ENCODE peak calls at places on chromosomes 12 and 14, in six cellular contexts. One of them, this sample, is unnamed.

GRCh38 chr12:116736962-116737773 is 701 bp downstream of the SPRING1 start:
- DNase-seq in stimulated activated CD4-positive, alpha-beta T cell treated with anti-CD3 and anti-CD28 coated beads, Interleukin-15, amount 100 ng/mL, for 1 hour: no peak
- DNase-seq in lower leg skin: no peak
- DNase-seq in central memory CD8-positive, alpha-beta T cell: no peak
- DNase-seq in neural crest cell: no peak
- DNase-seq in GM04504: no peak
- DNase-seq in this sample: no peak

GRCh38 chr14:92914087-92914656 is 8.8 kb upstream of the CHGA start:
- DNase-seq in stimulated activated CD4-positive, alpha-beta T cell treated with anti-CD3 and anti-CD28 coated beads, Interleukin-15, amount 100 ng/mL, for 1 hour: no peak
- DNase-seq in central memory CD8-positive, alpha-beta T cell: no peak
- DNase-seq in GM04504: peak
- DNase-seq in neural crest cell: peak
- DNase-seq in lower leg skin: no peak
- DNase-seq in this sample: no peak

GRCh38 chr12:85157023-85157626 is 121.0 kb downstream of the LRRIQ1 start:
- DNase-seq in central memory CD8-positive, alpha-beta T cell: no peak
- DNase-seq in neural crest cell: no peak
- DNase-seq in GM04504: no peak
- DNase-seq in lower leg skin: no peak
- DNase-seq in stimulated activated CD4-positive, alpha-beta T cell treated with anti-CD3 and anti-CD28 coated beads, Interleukin-15, amount 100 ng/mL, for 1 hour: no peak
- DNase-seq in this sample: no peak

GRCh38 chr12:110739894-110740293 is 2.8 kb downstream of the PPP1CC start:
- DNase-seq in lower leg skin: no peak
- DNase-seq in neural crest cell: no peak
- DNase-seq in central memory CD8-positive, alpha-beta T cell: no peak
- DNase-seq in stimulated activated CD4-positive, alpha-beta T cell treated with anti-CD3 and anti-CD28 coated beads, Interleukin-15, amount 100 ng/mL, for 1 hour: no peak
- DNase-seq in GM04504: no peak
- DNase-seq in this sample: no peak

GRCh38 chr12:121277367-121277744 is 19.2 kb downstream of the CAMKK2 start:
- DNase-seq in central memory CD8-positive, alpha-beta T cell: no peak
- DNase-seq in lower leg skin: no peak
- DNase-seq in neural crest cell: no peak
- DNase-seq in stimulated activated CD4-positive, alpha-beta T cell treated with anti-CD3 and anti-CD28 coated beads, Interleukin-15, amount 100 ng/mL, for 1 hour: no peak
- DNase-seq in GM04504: no peak
- DNase-seq in this sample: no peak

GRCh38 chr12:90122716-90123115 is 414.1 kb upstream of the ATP2B1 start:
- DNase-seq in lower leg skin: no peak
- DNase-seq in central memory CD8-positive, alpha-beta T cell: no peak
- DNase-seq in GM04504: no peak
- DNase-seq in neural crest cell: no peak
- DNase-seq in stimulated activated CD4-positive, alpha-beta T cell treated with anti-CD3 and anti-CD28 coated beads, Interleukin-15, amount 100 ng/mL, for 1 hour: no peak
- DNase-seq in this sample: no peak

GRCh38 chr14:69643430-69644200 is 32.2 kb downstream of the SUSD6 start:
- DNase-seq in lower leg skin: peak
- DNase-seq in stimulated activated CD4-positive, alpha-beta T cell treated with anti-CD3 and anti-CD28 coated beads, Interleukin-15, amount 100 ng/mL, for 1 hour: peak
- DNase-seq in central memory CD8-positive, alpha-beta T cell: no peak
- DNase-seq in neural crest cell: no peak
- DNase-seq in GM04504: no peak
- DNase-seq in this sample: no peak

GRCh38 chr12:89484470-89484869 is 40.1 kb downstream of the GALNT4 start:
- DNase-seq in central memory CD8-positive, alpha-beta T cell: no peak
- DNase-seq in GM04504: no peak
- DNase-seq in stimulated activated CD4-positive, alpha-beta T cell treated with anti-CD3 and anti-CD28 coated beads, Interleukin-15, amount 100 ng/mL, for 1 hour: no peak
- DNase-seq in lower leg skin: no peak
- DNase-seq in neural crest cell: no peak
- DNase-seq in this sample: no peak

GRCh38 chr14:61925043-61925442 is 162.8 kb downstream of the SNAPC1 start:
- DNase-seq in stimulated activated CD4-positive, alpha-beta T cell treated with anti-CD3 and anti-CD28 coated beads, Interleukin-15, amount 100 ng/mL, for 1 hour: no peak
- DNase-seq in lower leg skin: no peak
- DNase-seq in neural crest cell: no peak
- DNase-seq in GM04504: no peak
- DNase-seq in central memory CD8-positive, alpha-beta T cell: no peak
- DNase-seq in this sample: no peak

GRCh38 chr12:124289634-124290600 is 5.0 kb upstream of the RFLNA start:
- DNase-seq in central memory CD8-positive, alpha-beta T cell: no peak
- DNase-seq in stimulated activated CD4-positive, alpha-beta T cell treated with anti-CD3 and anti-CD28 coated beads, Interleukin-15, amount 100 ng/mL, for 1 hour: no peak
- DNase-seq in lower leg skin: no peak
- DNase-seq in GM04504: peak
- DNase-seq in neural crest cell: no peak
- DNase-seq in this sample: no peak

GRCh38 chr12:24255920-24256635 is 306.6 kb upstream of the SOX5 start:
- DNase-seq in stimulated activated CD4-positive, alpha-beta T cell treated with anti-CD3 and anti-CD28 coated beads, Interleukin-15, amount 100 ng/mL, for 1 hour: no peak
- DNase-seq in central memory CD8-positive, alpha-beta T cell: no peak
- DNase-seq in neural crest cell: no peak
- DNase-seq in GM04504: no peak
- DNase-seq in lower leg skin: no peak
- DNase-seq in this sample: no peak

GRCh38 chr12:28574746-28575592 is 384.7 kb downstream of the CCDC91 start:
- DNase-seq in central memory CD8-positive, alpha-beta T cell: no peak
- DNase-seq in GM04504: no peak
- DNase-seq in neural crest cell: no peak
- DNase-seq in stimulated activated CD4-positive, alpha-beta T cell treated with anti-CD3 and anti-CD28 coated beads, Interleukin-15, amount 100 ng/mL, for 1 hour: no peak
- DNase-seq in lower leg skin: no peak
- DNase-seq in this sample: no peak

GRCh38 chr12:92928431-92928961 is 599 bp downstream of the EEA1 start:
- DNase-seq in stimulated activated CD4-positive, alpha-beta T cell treated with anti-CD3 and anti-CD28 coated beads, Interleukin-15, amount 100 ng/mL, for 1 hour: peak
- DNase-seq in central memory CD8-positive, alpha-beta T cell: peak
- DNase-seq in neural crest cell: peak
- DNase-seq in lower leg skin: peak
- DNase-seq in GM04504: no peak
- DNase-seq in this sample: no peak

GRCh38 chr14:51652168-51653095 is 722 bp downstream of the FRMD6 start:
- DNase-seq in GM04504: no peak
- DNase-seq in central memory CD8-positive, alpha-beta T cell: no peak
- DNase-seq in neural crest cell: no peak
- DNase-seq in stimulated activated CD4-positive, alpha-beta T cell treated with anti-CD3 and anti-CD28 coated beads, Interleukin-15, amount 100 ng/mL, for 1 hour: no peak
- DNase-seq in lower leg skin: peak
- DNase-seq in this sample: no peak

GRCh38 chr14:89221109-89221508 is 195.9 kb downstream of the FOXN3 start:
- DNase-seq in neural crest cell: no peak
- DNase-seq in lower leg skin: no peak
- DNase-seq in GM04504: peak
- DNase-seq in stimulated activated CD4-positive, alpha-beta T cell treated with anti-CD3 and anti-CD28 coated beads, Interleukin-15, amount 100 ng/mL, for 1 hour: no peak
- DNase-seq in central memory CD8-positive, alpha-beta T cell: no peak
- DNase-seq in this sample: peak

GRCh38 chr14:101878222-101879211 is 85.9 kb upstream of the DYNC1H1 start:
- DNase-seq in stimulated activated CD4-positive, alpha-beta T cell treated with anti-CD3 and anti-CD28 coated beads, Interleukin-15, amount 100 ng/mL, for 1 hour: no peak
- DNase-seq in central memory CD8-positive, alpha-beta T cell: no peak
- DNase-seq in neural crest cell: no peak
- DNase-seq in lower leg skin: no peak
- DNase-seq in GM04504: no peak
- DNase-seq in this sample: no peak

GRCh38 chr14:104357689-104358527 is 219.5 kb downstream of the KIF26A start:
- DNase-seq in central memory CD8-positive, alpha-beta T cell: no peak
- DNase-seq in neural crest cell: no peak
- DNase-seq in GM04504: no peak
- DNase-seq in stimulated activated CD4-positive, alpha-beta T cell treated with anti-CD3 and anti-CD28 coated beads, Interleukin-15, amount 100 ng/mL, for 1 hour: no peak
- DNase-seq in lower leg skin: no peak
- DNase-seq in this sample: no peak

GRCh38 chr12:131415781-131416180 is 295.1 kb upstream of the SFSWAP start:
- DNase-seq in central memory CD8-positive, alpha-beta T cell: no peak
- DNase-seq in neural crest cell: no peak
- DNase-seq in lower leg skin: no peak
- DNase-seq in GM04504: no peak
- DNase-seq in stimulated activated CD4-positive, alpha-beta T cell treated with anti-CD3 and anti-CD28 coated beads, Interleukin-15, amount 100 ng/mL, for 1 hour: no peak
- DNase-seq in this sample: no peak

GRCh38 chr12:123267991-123268843 is 3.4 kb downstream of the CDK2AP1 start:
- DNase-seq in GM04504: no peak
- DNase-seq in central memory CD8-positive, alpha-beta T cell: no peak
- DNase-seq in lower leg skin: no peak
- DNase-seq in stimulated activated CD4-positive, alpha-beta T cell treated with anti-CD3 and anti-CD28 coated beads, Interleukin-15, amount 100 ng/mL, for 1 hour: no peak
- DNase-seq in neural crest cell: no peak
- DNase-seq in this sample: no peak

GRCh38 chr12:106027286-106027685 is 111.5 kb downstream of the NUAK1 start:
- DNase-seq in GM04504: no peak
- DNase-seq in stimulated activated CD4-positive, alpha-beta T cell treated with anti-CD3 and anti-CD28 coated beads, Interleukin-15, amount 100 ng/mL, for 1 hour: no peak
- DNase-seq in central memory CD8-positive, alpha-beta T cell: no peak
- DNase-seq in lower leg skin: no peak
- DNase-seq in neural crest cell: no peak
- DNase-seq in this sample: no peak

GRCh38 chr12:21764950-21765349 is 9.6 kb downstream of the KCNJ8 start:
- DNase-seq in neural crest cell: no peak
- DNase-seq in lower leg skin: no peak
- DNase-seq in central memory CD8-positive, alpha-beta T cell: no peak
- DNase-seq in stimulated activated CD4-positive, alpha-beta T cell treated with anti-CD3 and anti-CD28 coated beads, Interleukin-15, amount 100 ng/mL, for 1 hour: no peak
- DNase-seq in GM04504: no peak
- DNase-seq in this sample: no peak

GRCh38 chr12:58443981-58444371 is 476.3 kb downstream of the LRIG3 start:
- DNase-seq in GM04504: no peak
- DNase-seq in neural crest cell: no peak
- DNase-seq in lower leg skin: no peak
- DNase-seq in central memory CD8-positive, alpha-beta T cell: no peak
- DNase-seq in stimulated activated CD4-positive, alpha-beta T cell treated with anti-CD3 and anti-CD28 coated beads, Interleukin-15, amount 100 ng/mL, for 1 hour: no peak
- DNase-seq in this sample: no peak

GRCh38 chr12:89494411-89495231 is 30.0 kb downstream of the GALNT4 start:
- DNase-seq in neural crest cell: no peak
- DNase-seq in lower leg skin: no peak
- DNase-seq in stimulated activated CD4-positive, alpha-beta T cell treated with anti-CD3 and anti-CD28 coated beads, Interleukin-15, amount 100 ng/mL, for 1 hour: peak
- DNase-seq in central memory CD8-positive, alpha-beta T cell: no peak
- DNase-seq in GM04504: peak
- DNase-seq in this sample: no peak

GRCh38 chr14:85564841-85565527 is 35.0 kb downstream of the FLRT2 start:
- DNase-seq in stimulated activated CD4-positive, alpha-beta T cell treated with anti-CD3 and anti-CD28 coated beads, Interleukin-15, amount 100 ng/mL, for 1 hour: no peak
- DNase-seq in GM04504: no peak
- DNase-seq in neural crest cell: no peak
- DNase-seq in central memory CD8-positive, alpha-beta T cell: no peak
- DNase-seq in lower leg skin: no peak
- DNase-seq in this sample: no peak

GRCh38 chr12:124273630-124274029 is 21.3 kb upstream of the RFLNA start:
- DNase-seq in neural crest cell: peak
- DNase-seq in central memory CD8-positive, alpha-beta T cell: no peak
- DNase-seq in GM04504: no peak
- DNase-seq in lower leg skin: no peak
- DNase-seq in stimulated activated CD4-positive, alpha-beta T cell treated with anti-CD3 and anti-CD28 coated beads, Interleukin-15, amount 100 ng/mL, for 1 hour: no peak
- DNase-seq in this sample: no peak

This sample was measured in brain pericyte.